ENCODE peak calls at places on chromosomes 1 and 21, in eight cellular contexts. O is GM23248; C is activated effector memory CD4-positive, alpha-beta T cell treated with Interleukin-2 at 50 U/mL for 16 hours; N is effector CD8-positive, alpha-beta T cell; I is AG04449; Q is adrenal gland; U is HTR-8/SVneo; W is cardiac fibroblast. Y is an unnamed sample.

GRCh38 chr21:38027901-38028300 is 111.6 kb upstream of the KCNJ6 start:
- DNase-seq in O (peak; percentile 75), C (no peak), N (no peak), I (no peak), Q (no peak), U (peak; percentile 40), W (peak; percentile 66), Y (no peak)

GRCh38 chr21:36768496-36768895 is 69.6 kb downstream of the SIM2 start:
- DNase-seq in O (no peak), C (no peak), N (no peak), I (no peak), Q (no peak), U (no peak), W (no peak), Y (no peak)

GRCh38 chr21:32186843-32187242 is 92.0 kb downstream of the MIS18A start:
- DNase-seq in O (no peak), C (no peak), N (no peak), I (no peak), Q (no peak), U (no peak), W (no peak), Y (no peak)

GRCh38 chr1:110235181-110235838 is 25.2 kb downstream of the KCNC4 start:
- DNase-seq in O (no peak), C (no peak), N (no peak), I (no peak), Q (no peak), U (no peak), W (peak; percentile 16), Y (no peak)

GRCh38 chr1:182149411-182149965 is 88.0 kb upstream of the ZNF648 start:
- DNase-seq in O (peak; percentile 95), C (no peak), N (no peak), I (no peak), Q (peak; percentile 26), U (no peak), W (peak; percentile 41), Y (no peak)

GRCh38 chr1:164611754-164612642 is 53.0 kb downstream of the PBX1 start:
- DNase-seq in O (peak; percentile 57), C (no peak), N (no peak), I (no peak), Q (no peak), U (peak; percentile 70), W (peak; percentile 72), Y (peak; percentile 67)

GRCh38 chr1:175863291-175864050 is 120.1 kb upstream of the TNR start:
- DNase-seq in O (no peak), C (no peak), N (no peak), I (no peak), Q (no peak), U (no peak), W (no peak), Y (no peak)

GRCh38 chr1:43632135-43632670 is 17.7 kb upstream of the KDM4A start:
- DNase-seq in O (no peak), C (no peak), N (no peak), I (no peak), Q (no peak), U (no peak), W (no peak), Y (no peak)

GRCh38 chr1:75964760-75965408 is 32.7 kb upstream of the ASB17 start:
- DNase-seq in O (no peak), C (no peak), N (no peak), I (no peak), Q (no peak), U (no peak), W (no peak), Y (no peak)

GRCh38 chr1:66519988-66520387 is 14.0 kb upstream of the SGIP1 start:
- DNase-seq in O (no peak), C (no peak), N (no peak), I (no peak), Q (no peak), U (no peak), W (no peak), Y (no peak)

GRCh38 chr1:30368841-30369240 is 354.5 kb downstream of the MATN1 start:
- DNase-seq in O (no peak), C (no peak), N (no peak), I (no peak), Q (no peak), U (no peak), W (no peak), Y (no peak)

GRCh38 chr1:41255978-41256377 is 13.9 kb upstream of the SCMH1 start:
- DNase-seq in O (peak; percentile 24), C (no peak), N (no peak), I (no peak), Q (no peak), U (no peak), W (peak; percentile 28), Y (no peak)

GRCh38 chr1:164902491-164902890 is 343.5 kb downstream of the PBX1 start:
- DNase-seq in O (no peak), C (no peak), N (no peak), I (no peak), Q (no peak), U (no peak), W (no peak), Y (no peak)

GRCh38 chr1:201941420-201942128 is 4.8 kb downstream of the LMOD1 start:
- DNase-seq in O (no peak), C (no peak), N (no peak), I (no peak), Q (no peak), U (no peak), W (no peak), Y (no peak)

GRCh38 chr1:53626576-53626975 is 112.4 kb downstream of the GLIS1 start:
- DNase-seq in O (no peak), C (no peak), N (no peak), I (no peak), Q (no peak), U (no peak), W (no peak), Y (no peak)

GRCh38 chr21:34596561-34597271 is 18.2 kb downstream of the RCAN1 start:
- DNase-seq in O (no peak), C (no peak), N (no peak), I (no peak), Q (no peak), U (no peak), W (no peak), Y (no peak)

GRCh38 chr1:172764378-172764777 is 105.5 kb downstream of the FASLG start:
- DNase-seq in O (no peak), C (no peak), N (peak; percentile 10), I (no peak), Q (no peak), U (no peak), W (no peak), Y (peak; percentile 56)

GRCh38 chr1:86773331-86774288 is 69.2 kb downstream of the SH3GLB1 start:
- DNase-seq in O (peak; percentile 31), C (no peak), N (no peak), I (no peak), Q (no peak), U (no peak), W (peak; percentile 56), Y (no peak)

GRCh38 chr21:16587141-16587570 is 857.4 kb downstream of the USP25 start:
- DNase-seq in O (peak; percentile 80), C (no peak), N (no peak), I (no peak), Q (peak; percentile 69), U (peak; percentile 36), W (peak; percentile 93), Y (peak; percentile 89)

GRCh38 chr1:114723915-114724314 is 7.3 kb upstream of the NRAS start:
- DNase-seq in O (no peak), C (no peak), N (no peak), I (no peak), Q (no peak), U (no peak), W (no peak), Y (no peak)

GRCh38 chr1:11784993-11785769 is 20.6 kb downstream of the MTHFR start:
- DNase-seq in O (peak; percentile 62), C (no peak), N (peak; percentile 13), I (no peak), Q (peak; percentile 71), U (peak; percentile 66), W (peak; percentile 61), Y (peak; percentile 68)

GRCh38 chr1:226541631-226542622 is 6.6 kb upstream of the STUM start:
- DNase-seq in O (no peak), C (no peak), N (no peak), I (no peak), Q (no peak), U (no peak), W (peak; percentile 40), Y (peak; percentile 83)

GRCh38 chr1:47809301-47810084 is 187.7 kb downstream of the TRABD2B start:
- DNase-seq in O (no peak), C (no peak), N (no peak), I (no peak), Q (no peak), U (no peak), W (no peak), Y (no peak)

GRCh38 chr1:205124726-205125125 is 2.9 kb upstream of the RBBP5 start:
- DNase-seq in O (no peak), C (no peak), N (no peak), I (no peak), Q (no peak), U (no peak), W (no peak), Y (no peak)

GRCh38 chr21:26147535-26147934 is 23.0 kb downstream of the APP start:
- DNase-seq in O (no peak), C (no peak), N (no peak), I (no peak), Q (no peak), U (no peak), W (no peak), Y (no peak)

GRCh38 chr1:9384751-9385245 is 92.1 kb downstream of the SPSB1 start:
- DNase-seq in O (peak; percentile 31), C (no peak), N (no peak), I (no peak), Q (peak; percentile 60), U (no peak), W (no peak), Y (peak; percentile 81)

GRCh38 chr1:169610110-169610509 is 19.8 kb downstream of the SELP start:
- DNase-seq in O (no peak), C (no peak), N (no peak), I (no peak), Q (no peak), U (no peak), W (no peak), Y (peak; percentile 81)

GRCh38 chr1:232260861-232261260 is 369.1 kb downstream of the SIPA1L2 start:
- DNase-seq in O (no peak), C (no peak), N (no peak), I (no peak), Q (no peak), U (no peak), W (no peak), Y (no peak)

GRCh38 chr1:226602186-226603029 is 53.8 kb downstream of the STUM start:
- DNase-seq in O (peak; percentile 93), C (no peak), N (no peak), I (no peak), Q (no peak), U (no peak), W (peak; percentile 93), Y (peak; percentile 40)

GRCh38 chr1:185984113-185984836 is 250.1 kb downstream of the HMCN1 start:
- DNase-seq in O (no peak), C (no peak), N (no peak), I (no peak), Q (no peak), U (no peak), W (no peak), Y (no peak)

GRCh38 chr1:226185153-226186036 is 1.1 kb downstream of the ACBD3 start:
- DNase-seq in O (peak; percentile 75), C (no peak), N (no peak), I (no peak), Q (no peak), U (no peak), W (peak; percentile 51), Y (peak; percentile 36)

GRCh38 chr1:5164155-5164554 is 509.7 kb downstream of the AJAP1 start:
- DNase-seq in O (no peak), C (no peak), N (no peak), I (no peak), Q (no peak), U (no peak), W (no peak), Y (no peak)

GRCh38 chr1:109304221-109304915 is 2.4 kb downstream of the MYBPHL start:
- DNase-seq in O (no peak), C (no peak), N (no peak), I (no peak), Q (no peak), U (no peak), W (no peak), Y (no peak)

GRCh38 chr1:63946866-63947491 is 173.2 kb downstream of the ROR1 start:
- DNase-seq in O (peak; percentile 73), C (no peak), N (no peak), I (peak; percentile 45), Q (no peak), U (no peak), W (peak; percentile 40), Y (peak; percentile 24)

Y was measured in lung microvascular endothelial cell.